ENCODE peak calls at places on chromosomes 4 and X, in four cellular contexts. One of them, this sample, is unnamed.

GRCh38 chr4:134777626-134778025 is 576.0 kb upstream of the PABPC4L start:
- DNase-seq in iPS-NIHi11: peak
- DNase-seq in thyroid gland: peak
- DNase-seq in EL: no peak
- DNase-seq in this sample: no peak

GRCh38 chr4:110020139-110020538 is 107.5 kb downstream of the EGF start:
- DNase-seq in thyroid gland: no peak
- DNase-seq in iPS-NIHi11: no peak
- DNase-seq in EL: peak
- DNase-seq in this sample: no peak

GRCh38 chr4:173827707-173828106 is 297.7 kb upstream of the HAND2 start:
- DNase-seq in iPS-NIHi11: no peak
- DNase-seq in EL: peak
- DNase-seq in thyroid gland: no peak
- DNase-seq in this sample: peak

GRCh38 chrX:7119927-7120577 is 27.5 kb upstream of the STS start:
- DNase-seq in iPS-NIHi11: no peak
- DNase-seq in EL: no peak
- DNase-seq in thyroid gland: no peak
- DNase-seq in this sample: no peak

GRCh38 chr4:177442623-177443155 is 452 bp upstream of the AGA start:
- DNase-seq in thyroid gland: peak
- DNase-seq in EL: no peak
- DNase-seq in iPS-NIHi11: no peak
- DNase-seq in this sample: peak

GRCh38 chrX:153902388-153902787 is 2.1 kb upstream of the AVPR2 start:
- DNase-seq in iPS-NIHi11: no peak
- DNase-seq in EL: peak
- DNase-seq in thyroid gland: no peak
- DNase-seq in this sample: peak

GRCh38 chr4:42915484-42915883 is 23.0 kb downstream of the GRXCR1 start:
- DNase-seq in iPS-NIHi11: peak
- DNase-seq in EL: no peak
- DNase-seq in thyroid gland: no peak
- DNase-seq in this sample: peak

GRCh38 chrX:103520391-103520790 is 1.1 kb upstream of the RAB40A start:
- DNase-seq in EL: peak
- DNase-seq in iPS-NIHi11: no peak
- DNase-seq in thyroid gland: no peak
- DNase-seq in this sample: peak

GRCh38 chr4:108193891-108194672 is 25.4 kb upstream of the LEF1 start:
- DNase-seq in iPS-NIHi11: peak
- DNase-seq in thyroid gland: peak
- DNase-seq in EL: no peak
- DNase-seq in this sample: no peak

GRCh38 chr4:163554870-163555465 is 60.5 kb downstream of the TMA16 start:
- DNase-seq in iPS-NIHi11: no peak
- DNase-seq in thyroid gland: no peak
- DNase-seq in EL: peak
- DNase-seq in this sample: peak

GRCh38 chr4:164169591-164169990 is 584.3 kb upstream of the SMIM31 start:
- DNase-seq in iPS-NIHi11: no peak
- DNase-seq in EL: no peak
- DNase-seq in thyroid gland: no peak
- DNase-seq in this sample: peak

This sample was measured in HT1080.